ENCODE peak calls at places on chromosomes 5 and 9, in four cellular contexts. V is OCI-LY7, X is HFFc6, C is GM23338. Z is an unnamed sample.

GRCh38 chr9:10059044-10059443 is 553.8 kb downstream of the PTPRD start:
- DNase-seq in C (peak), X (peak), V (no peak), Z (no peak)

GRCh38 chr5:122694884-122695283 is 80.0 kb upstream of the SNX2 start:
- DNase-seq in V (no peak), X (no peak), C (no peak), Z (no peak)

GRCh38 chr9:81626511-81626910 is 62.8 kb downstream of the TLE1 start:
- DNase-seq in V (no peak), X (peak), C (no peak), Z (no peak)

GRCh38 chr5:74895906-74896305 is 29.7 kb upstream of the FAM169A start:
- DNase-seq in X (peak), C (no peak), V (no peak), Z (no peak)

GRCh38 chr9:36150529-36151305 is 14.2 kb downstream of the GLIPR2 start:
- DNase-seq in V (no peak), C (no peak), X (peak), Z (no peak)

GRCh38 chr9:91659529-91660294 is 236.1 kb upstream of the NFIL3 start:
- DNase-seq in V (no peak), X (peak), C (peak), Z (no peak)

GRCh38 chr5:16413461-16413860 is 52.1 kb downstream of the ZNF622 start:
- DNase-seq in X (no peak), C (no peak), V (no peak), Z (no peak)

GRCh38 chr5:107338341-107338740 is 332.4 kb downstream of the EFNA5 start:
- DNase-seq in X (no peak), V (no peak), C (no peak), Z (no peak)

GRCh38 chr9:84357235-84357634 is 16.7 kb upstream of the SLC28A3 start:
- DNase-seq in V (no peak), C (no peak), X (no peak), Z (no peak)

GRCh38 chr5:81631124-81631523 is 119.8 kb downstream of the SSBP2 start:
- DNase-seq in C (no peak), V (peak), X (no peak), Z (no peak)

GRCh38 chr5:142171270-142171669 is 62.7 kb downstream of the NDFIP1 start:
- DNase-seq in X (no peak), V (no peak), C (peak), Z (no peak)
- TF ChIP-seq CTCF in X (no peak), V (peak), C (peak), Z (no peak)

GRCh38 chr9:134558124-134558805 is 83.3 kb upstream of the COL5A1 start:
- DNase-seq in C (no peak), V (no peak), X (no peak), Z (no peak)
- TF ChIP-seq CTCF in C (no peak), V (no peak), X (no peak), Z (no peak)

GRCh38 chr9:120366646-120367019 is 213.3 kb downstream of the CDK5RAP2 start:
- DNase-seq in V (no peak), C (peak), X (peak), Z (no peak)
- TF ChIP-seq CTCF in V (no peak), C (peak), X (peak), Z (peak)

GRCh38 chr9:76756273-76756650 is 8.0 kb upstream of the PCA3 start:
- DNase-seq in V (no peak), X (peak), C (peak), Z (no peak)
- TF ChIP-seq CTCF in V (no peak), X (peak), C (peak), Z (peak)

GRCh38 chr9:23254404-23255184 is 571.4 kb downstream of the ELAVL2 start:
- DNase-seq in V (no peak), C (peak), X (no peak), Z (no peak)
- TF ChIP-seq CTCF in V (no peak), C (peak), X (no peak), Z (no peak)

GRCh38 chr9:18173923-18174322 is 300.0 kb upstream of the ADAMTSL1 start:
- DNase-seq in X (no peak), C (no peak), V (no peak), Z (no peak)
- TF ChIP-seq CTCF in X (no peak), C (no peak), V (no peak), Z (peak)

GRCh38 chr5:149581931-149582768 is 852 bp downstream of the ARHGEF37 start:
- DNase-seq in X (no peak), C (peak), V (no peak), Z (no peak)

GRCh38 chr5:149580808-149581191 is 498 bp upstream of the ARHGEF37 start:
- DNase-seq in X (no peak), C (no peak), V (no peak), Z (no peak)

GRCh38 chr5:149576021-149576420 is 5.3 kb upstream of the ARHGEF37 start:
- DNase-seq in V (no peak), X (no peak), C (no peak), Z (no peak)

GRCh38 chr5:149581192-149581861 is at the start of gene ARHGEF37:
- DNase-seq in X (peak), C (peak), V (no peak), Z (peak)

DNA sequence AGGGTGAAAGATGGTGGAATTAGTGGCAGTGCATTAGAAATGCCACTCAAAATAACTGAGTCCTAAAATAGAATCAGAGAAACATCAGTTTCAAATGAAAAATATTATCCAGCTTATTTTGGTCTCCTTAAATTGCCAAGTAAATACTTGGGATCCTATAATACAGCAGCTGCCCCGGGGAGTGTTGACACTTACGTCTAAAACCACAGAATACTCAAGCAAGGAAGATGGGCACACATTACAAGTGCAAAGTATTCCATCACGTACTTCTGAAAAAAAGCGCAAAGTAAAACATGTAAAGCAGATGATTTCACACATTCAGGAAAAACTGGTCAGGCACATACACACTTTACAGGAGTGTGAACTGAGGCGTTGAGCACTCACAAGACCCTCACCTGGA is 2.4 kb upstream of the ARHGEF37 start:
- DNase-seq in X (no peak), V (no peak), C (no peak), Z (no peak)
- TF ChIP-seq CTCF in X (no peak), V (no peak), C (no peak), Z (no peak)

Z was measured in osteocyte.